ENCODE peak calls at places on chromosomes 6 and 20, in six cellular contexts. X, B, C, R, W and P are unnamed samples.

GRCh38 chr6:54291738-54292137 is 16.5 kb upstream of the TINAG start:
- DNase-seq in W (no peak), C (peak; percentile 89), R (no peak), X (no peak), B (no peak), P (no peak)

GRCh38 chr6:35552285-35552917 is 39.7 kb upstream of the TULP1 start:
- DNase-seq in R (no peak), W (peak; percentile 41), C (no peak), X (peak; percentile 18), B (peak; percentile 56), P (peak; percentile 81)

GRCh38 chr6:125300992-125301434 is 754 bp downstream of the HDDC2 start:
- DNase-seq in C (peak; percentile 60), R (no peak), W (no peak), B (no peak), X (no peak), P (no peak)

GRCh38 chr6:12113190-12113578 is 101.1 kb downstream of the HIVEP1 start:
- DNase-seq in R (no peak), W (no peak), B (no peak), X (no peak), C (no peak), P (no peak)

GRCh38 chr6:162798546-162798945 is 70.8 kb downstream of the PACRG start:
- DNase-seq in B (no peak), C (no peak), R (no peak), X (no peak), W (no peak), P (no peak)

GRCh38 chr6:151576658-151577057 is 82.8 kb downstream of the CCDC170 start:
- DNase-seq in B (no peak), W (no peak), C (no peak), R (no peak), X (no peak), P (no peak)

GRCh38 chr6:63307581-63308246 is 12.1 kb downstream of the LGSN start:
- DNase-seq in B (no peak), W (no peak), X (peak; percentile 18), C (peak; percentile 41), R (peak; percentile 34), P (peak; percentile 17)

GRCh38 chr6:47188588-47189021 is 121.1 kb downstream of the TNFRSF21 start:
- DNase-seq in C (peak; percentile 87), B (no peak), W (no peak), R (peak; percentile 94), X (no peak), P (peak; percentile 28)

GRCh38 chr6:149847943-149848267 is 16.3 kb downstream of the LRP11 start:
- DNase-seq in X (no peak), C (no peak), B (no peak), W (no peak), R (no peak), P (no peak)

GRCh38 chr20:8855315-8855714 is 213.6 kb upstream of the PLCB4 start:
- DNase-seq in C (peak; percentile 49), W (no peak), X (no peak), R (no peak), B (no peak), P (no peak)

GRCh38 chr6:33008944-33009861 is at the start of gene HLA-DOA:
- DNase-seq in X (no peak), W (peak; percentile 22), C (no peak), R (no peak), B (peak; percentile 59), P (peak; percentile 79)

GRCh38 chr6:3388786-3389185 is 68.1 kb downstream of the SLC22A23 start:
- DNase-seq in W (no peak), C (no peak), R (no peak), X (no peak), B (no peak), P (no peak)

GRCh38 chr6:168739381-168739780 is 298.4 kb downstream of the SMOC2 start:
- DNase-seq in W (no peak), X (no peak), C (no peak), B (no peak), R (no peak), P (no peak)

GRCh38 chr6:21893778-21894177 is 300.2 kb downstream of the SOX4 start:
- DNase-seq in B (no peak), C (no peak), X (peak; percentile 73), W (no peak), R (no peak), P (no peak)

GRCh38 chr6:16955899-16956298 is 146.0 kb upstream of the STMND1 start:
- DNase-seq in W (no peak), C (no peak), X (no peak), R (no peak), B (no peak), P (no peak)

GRCh38 chr6:91816335-91816734 is 1229.5 kb upstream of the MAP3K7 start:
- DNase-seq in C (no peak), W (no peak), B (no peak), X (no peak), R (no peak), P (no peak)

GRCh38 chr6:73152998-73153757 is 72.1 kb downstream of the KHDC1L start:
- DNase-seq in X (no peak), W (no peak), C (no peak), R (no peak), B (no peak), P (no peak)

GRCh38 chr6:329888-330691 is 37.8 kb downstream of the DUSP22 start:
- DNase-seq in X (no peak), W (no peak), R (no peak), C (no peak), B (no peak), P (peak; percentile 66)

GRCh38 chr6:26431258-26432162 is 8.8 kb upstream of the BTN3A3 start:
- DNase-seq in W (no peak), C (no peak), X (no peak), R (no peak), B (no peak), P (no peak)

GRCh38 chr6:86148586-86148985 is 505.9 kb upstream of the SYNCRIP start:
- DNase-seq in C (no peak), X (no peak), B (no peak), W (no peak), R (no peak), P (no peak)

GRCh38 chr6:73236147-73236750 is 11.0 kb upstream of the KHDC1L start:
- DNase-seq in B (no peak), R (peak; percentile 28), W (no peak), X (no peak), C (peak; percentile 54), P (no peak)

GRCh38 chr6:29748391-29749352 is 25.4 kb downstream of the HLA-F start:
- DNase-seq in B (peak; percentile 84), X (peak; percentile 88), W (peak; percentile 78), C (peak; percentile 82), R (peak; percentile 92), P (peak; percentile 91)

GRCh38 chr6:168274046-168274952 is 45.3 kb downstream of the DACT2 start:
- DNase-seq in R (peak; percentile 48), X (no peak), B (no peak), W (no peak), C (peak; percentile 59), P (no peak)